ENCODE peak calls at places on chromosomes 11 and 22, in nine cellular contexts. One of them, this sample, is unnamed.

GRCh38 chr11:93370260-93370659 is 39.7 kb downstream of the DEUP1 start:
- DNase-seq in tibial artery: no peak
- DNase-seq in bronchial epithelial cell: peak
- DNase-seq in cardiac muscle cell: no peak
- DNase-seq in breast epithelium: no peak
- DNase-seq in CD8-positive, alpha-beta T cell: no peak
- DNase-seq in NT2/D1: no peak
- DNase-seq in HFF-Myc: no peak
- DNase-seq in A549: no peak
- DNase-seq in this sample: no peak

GRCh38 chr11:121964591-121964990 is 151.4 kb downstream of the BLID start:
- DNase-seq in CD8-positive, alpha-beta T cell: no peak
- DNase-seq in tibial artery: no peak
- DNase-seq in cardiac muscle cell: peak
- DNase-seq in bronchial epithelial cell: peak
- DNase-seq in NT2/D1: no peak
- DNase-seq in A549: peak
- DNase-seq in breast epithelium: no peak
- DNase-seq in HFF-Myc: peak
- DNase-seq in this sample: no peak

GRCh38 chr22:21102659-21103267 is 57.0 kb downstream of the LRRC74B start:
- DNase-seq in tibial artery: peak
- DNase-seq in bronchial epithelial cell: peak
- DNase-seq in A549: peak
- DNase-seq in CD8-positive, alpha-beta T cell: peak
- DNase-seq in breast epithelium: no peak
- DNase-seq in cardiac muscle cell: peak
- DNase-seq in NT2/D1: peak
- DNase-seq in HFF-Myc: no peak
- DNase-seq in this sample: no peak

GRCh38 chr22:45308624-45309421 is 911 bp upstream of the FAM118A start:
- DNase-seq in CD8-positive, alpha-beta T cell: peak
- DNase-seq in bronchial epithelial cell: no peak
- DNase-seq in A549: no peak
- DNase-seq in tibial artery: no peak
- DNase-seq in cardiac muscle cell: no peak
- DNase-seq in HFF-Myc: no peak
- DNase-seq in NT2/D1: no peak
- DNase-seq in breast epithelium: peak
- DNase-seq in this sample: no peak

GRCh38 chr11:67286621-67287333 is 2.3 kb upstream of the ANKRD13D start:
- DNase-seq in HFF-Myc: no peak
- DNase-seq in A549: no peak
- DNase-seq in NT2/D1: no peak
- DNase-seq in bronchial epithelial cell: no peak
- DNase-seq in cardiac muscle cell: no peak
- DNase-seq in breast epithelium: no peak
- DNase-seq in tibial artery: no peak
- DNase-seq in CD8-positive, alpha-beta T cell: peak
- DNase-seq in this sample: no peak

GRCh38 chr11:15707971-15708370 is 593.2 kb downstream of the INSC start:
- DNase-seq in tibial artery: peak
- DNase-seq in CD8-positive, alpha-beta T cell: no peak
- DNase-seq in breast epithelium: peak
- DNase-seq in HFF-Myc: no peak
- DNase-seq in cardiac muscle cell: peak
- DNase-seq in A549: peak
- DNase-seq in bronchial epithelial cell: peak
- DNase-seq in NT2/D1: no peak
- DNase-seq in this sample: peak

GRCh38 chr11:47924184-47924671 is 56.1 kb upstream of the PTPRJ start:
- DNase-seq in NT2/D1: no peak
- DNase-seq in A549: peak
- DNase-seq in CD8-positive, alpha-beta T cell: no peak
- DNase-seq in bronchial epithelial cell: peak
- DNase-seq in HFF-Myc: no peak
- DNase-seq in breast epithelium: no peak
- DNase-seq in tibial artery: no peak
- DNase-seq in cardiac muscle cell: peak
- DNase-seq in this sample: no peak

GRCh38 chr11:8017071-8017470 is 29.9 kb downstream of the EIF3F start:
- DNase-seq in cardiac muscle cell: no peak
- DNase-seq in bronchial epithelial cell: no peak
- DNase-seq in CD8-positive, alpha-beta T cell: no peak
- DNase-seq in HFF-Myc: no peak
- DNase-seq in NT2/D1: no peak
- DNase-seq in A549: no peak
- DNase-seq in tibial artery: no peak
- DNase-seq in breast epithelium: no peak
- DNase-seq in this sample: no peak

GRCh38 chr11:61756452-61757212 is 4.2 kb downstream of the MYRF start:
- DNase-seq in CD8-positive, alpha-beta T cell: peak
- DNase-seq in NT2/D1: no peak
- DNase-seq in tibial artery: no peak
- DNase-seq in HFF-Myc: no peak
- DNase-seq in breast epithelium: no peak
- DNase-seq in A549: peak
- DNase-seq in cardiac muscle cell: peak
- DNase-seq in bronchial epithelial cell: peak
- DNase-seq in this sample: no peak

GRCh38 chr11:17443926-17444690 is 32.5 kb downstream of the ABCC8 start:
- DNase-seq in HFF-Myc: no peak
- DNase-seq in tibial artery: no peak
- DNase-seq in breast epithelium: no peak
- DNase-seq in A549: no peak
- DNase-seq in bronchial epithelial cell: no peak
- DNase-seq in NT2/D1: no peak
- DNase-seq in cardiac muscle cell: no peak
- DNase-seq in CD8-positive, alpha-beta T cell: no peak
- DNase-seq in this sample: no peak

GRCh38 chr11:102306817-102307814 is 10.2 kb upstream of the BIRC3 start:
- DNase-seq in HFF-Myc: no peak
- DNase-seq in bronchial epithelial cell: peak
- DNase-seq in cardiac muscle cell: no peak
- DNase-seq in NT2/D1: no peak
- DNase-seq in CD8-positive, alpha-beta T cell: peak
- DNase-seq in tibial artery: no peak
- DNase-seq in breast epithelium: no peak
- DNase-seq in A549: peak
- DNase-seq in this sample: no peak

GRCh38 chr11:66188580-66188979 is 79.9 kb upstream of the RAB1B start:
- DNase-seq in tibial artery: no peak
- DNase-seq in cardiac muscle cell: peak
- DNase-seq in breast epithelium: no peak
- DNase-seq in NT2/D1: no peak
- DNase-seq in A549: no peak
- DNase-seq in bronchial epithelial cell: peak
- DNase-seq in CD8-positive, alpha-beta T cell: no peak
- DNase-seq in HFF-Myc: peak
- DNase-seq in this sample: peak

GRCh38 chr11:10497371-10498021 is 42.4 kb downstream of the AMPD3 start:
- DNase-seq in tibial artery: no peak
- DNase-seq in NT2/D1: no peak
- DNase-seq in breast epithelium: no peak
- DNase-seq in HFF-Myc: no peak
- DNase-seq in cardiac muscle cell: no peak
- DNase-seq in CD8-positive, alpha-beta T cell: no peak
- DNase-seq in A549: no peak
- DNase-seq in bronchial epithelial cell: no peak
- DNase-seq in this sample: no peak

GRCh38 chr22:46039531-46039930 is 62.6 kb upstream of the WNT7B start:
- DNase-seq in A549: no peak
- DNase-seq in cardiac muscle cell: no peak
- DNase-seq in CD8-positive, alpha-beta T cell: no peak
- DNase-seq in bronchial epithelial cell: no peak
- DNase-seq in tibial artery: no peak
- DNase-seq in breast epithelium: no peak
- DNase-seq in HFF-Myc: no peak
- DNase-seq in NT2/D1: no peak
- DNase-seq in this sample: no peak

GRCh38 chr22:36334081-36334831 is 53.5 kb downstream of the MYH9 start:
- DNase-seq in bronchial epithelial cell: no peak
- DNase-seq in cardiac muscle cell: no peak
- DNase-seq in NT2/D1: no peak
- DNase-seq in HFF-Myc: no peak
- DNase-seq in A549: peak
- DNase-seq in breast epithelium: no peak
- DNase-seq in CD8-positive, alpha-beta T cell: peak
- DNase-seq in tibial artery: no peak
- DNase-seq in this sample: no peak

GRCh38 chr11:132072044-132072879 is 701.8 kb downstream of the NTM start:
- DNase-seq in HFF-Myc: peak
- DNase-seq in CD8-positive, alpha-beta T cell: no peak
- DNase-seq in NT2/D1: peak
- DNase-seq in tibial artery: no peak
- DNase-seq in breast epithelium: no peak
- DNase-seq in A549: no peak
- DNase-seq in bronchial epithelial cell: peak
- DNase-seq in cardiac muscle cell: peak
- DNase-seq in this sample: peak

GRCh38 chr11:123195182-123196059 is at the start of gene CLMP:
- DNase-seq in A549: no peak
- DNase-seq in tibial artery: peak
- DNase-seq in cardiac muscle cell: peak
- DNase-seq in breast epithelium: peak
- DNase-seq in CD8-positive, alpha-beta T cell: no peak
- DNase-seq in bronchial epithelial cell: peak
- DNase-seq in NT2/D1: no peak
- DNase-seq in HFF-Myc: no peak
- DNase-seq in this sample: no peak

GRCh38 chr11:38345286-38345685 is 1747.2 kb upstream of the RAG2 start:
- DNase-seq in A549: no peak
- DNase-seq in HFF-Myc: no peak
- DNase-seq in CD8-positive, alpha-beta T cell: no peak
- DNase-seq in bronchial epithelial cell: peak
- DNase-seq in cardiac muscle cell: no peak
- DNase-seq in breast epithelium: no peak
- DNase-seq in tibial artery: no peak
- DNase-seq in NT2/D1: no peak
- DNase-seq in this sample: no peak

GRCh38 chr11:122170815-122171475 is 54.9 kb upstream of the BLID start:
- DNase-seq in A549: peak
- DNase-seq in CD8-positive, alpha-beta T cell: no peak
- DNase-seq in bronchial epithelial cell: peak
- DNase-seq in HFF-Myc: no peak
- DNase-seq in tibial artery: no peak
- DNase-seq in NT2/D1: no peak
- DNase-seq in breast epithelium: no peak
- DNase-seq in cardiac muscle cell: peak
- DNase-seq in this sample: no peak

GRCh38 chr11:85137597-85137996 is 489.5 kb downstream of the DLG2 start:
- DNase-seq in A549: no peak
- DNase-seq in HFF-Myc: no peak
- DNase-seq in tibial artery: no peak
- DNase-seq in NT2/D1: no peak
- DNase-seq in bronchial epithelial cell: no peak
- DNase-seq in cardiac muscle cell: no peak
- DNase-seq in breast epithelium: no peak
- DNase-seq in CD8-positive, alpha-beta T cell: no peak
- DNase-seq in this sample: no peak

GRCh38 chr11:135023499-135023898 is 611.5 kb upstream of the B3GAT1 start:
- DNase-seq in HFF-Myc: no peak
- DNase-seq in CD8-positive, alpha-beta T cell: no peak
- DNase-seq in tibial artery: no peak
- DNase-seq in breast epithelium: no peak
- DNase-seq in A549: no peak
- DNase-seq in NT2/D1: no peak
- DNase-seq in cardiac muscle cell: no peak
- DNase-seq in bronchial epithelial cell: no peak
- DNase-seq in this sample: no peak
- H3K4me3 ChIP-seq in HFF-Myc: no peak
- H3K4me3 ChIP-seq in CD8-positive, alpha-beta T cell: no peak
- H3K4me3 ChIP-seq in tibial artery: no peak
- H3K4me3 ChIP-seq in breast epithelium: no peak
- H3K4me3 ChIP-seq in A549: no peak
- H3K4me3 ChIP-seq in NT2/D1: no peak
- H3K4me3 ChIP-seq in cardiac muscle cell: no peak
- H3K4me3 ChIP-seq in bronchial epithelial cell: no peak
- H3K4me3 ChIP-seq in this sample: no peak

GRCh38 chr22:23013612-23014011 is 56.7 kb upstream of the GNAZ start:
- DNase-seq in CD8-positive, alpha-beta T cell: no peak
- DNase-seq in NT2/D1: no peak
- DNase-seq in HFF-Myc: no peak
- DNase-seq in bronchial epithelial cell: no peak
- DNase-seq in tibial artery: no peak
- DNase-seq in breast epithelium: no peak
- DNase-seq in A549: no peak
- DNase-seq in cardiac muscle cell: no peak
- DNase-seq in this sample: no peak
- H3K4me3 ChIP-seq in CD8-positive, alpha-beta T cell: no peak
- H3K4me3 ChIP-seq in NT2/D1: no peak
- H3K4me3 ChIP-seq in HFF-Myc: no peak
- H3K4me3 ChIP-seq in bronchial epithelial cell: no peak
- H3K4me3 ChIP-seq in tibial artery: no peak
- H3K4me3 ChIP-seq in breast epithelium: no peak
- H3K4me3 ChIP-seq in A549: no peak
- H3K4me3 ChIP-seq in cardiac muscle cell: no peak
- H3K4me3 ChIP-seq in this sample: no peak

GRCh38 chr22:29079218-29079901 is 6.5 kb downstream of the KREMEN1 start:
- DNase-seq in cardiac muscle cell: no peak
- DNase-seq in NT2/D1: no peak
- DNase-seq in bronchial epithelial cell: no peak
- DNase-seq in A549: no peak
- DNase-seq in HFF-Myc: peak
- DNase-seq in CD8-positive, alpha-beta T cell: no peak
- DNase-seq in tibial artery: no peak
- DNase-seq in breast epithelium: no peak
- DNase-seq in this sample: peak
- H3K4me3 ChIP-seq in cardiac muscle cell: no peak
- H3K4me3 ChIP-seq in NT2/D1: no peak
- H3K4me3 ChIP-seq in bronchial epithelial cell: no peak
- H3K4me3 ChIP-seq in A549: no peak
- H3K4me3 ChIP-seq in HFF-Myc: no peak
- H3K4me3 ChIP-seq in CD8-positive, alpha-beta T cell: no peak
- H3K4me3 ChIP-seq in tibial artery: no peak
- H3K4me3 ChIP-seq in breast epithelium: no peak
- H3K4me3 ChIP-seq in this sample: no peak

DNA sequence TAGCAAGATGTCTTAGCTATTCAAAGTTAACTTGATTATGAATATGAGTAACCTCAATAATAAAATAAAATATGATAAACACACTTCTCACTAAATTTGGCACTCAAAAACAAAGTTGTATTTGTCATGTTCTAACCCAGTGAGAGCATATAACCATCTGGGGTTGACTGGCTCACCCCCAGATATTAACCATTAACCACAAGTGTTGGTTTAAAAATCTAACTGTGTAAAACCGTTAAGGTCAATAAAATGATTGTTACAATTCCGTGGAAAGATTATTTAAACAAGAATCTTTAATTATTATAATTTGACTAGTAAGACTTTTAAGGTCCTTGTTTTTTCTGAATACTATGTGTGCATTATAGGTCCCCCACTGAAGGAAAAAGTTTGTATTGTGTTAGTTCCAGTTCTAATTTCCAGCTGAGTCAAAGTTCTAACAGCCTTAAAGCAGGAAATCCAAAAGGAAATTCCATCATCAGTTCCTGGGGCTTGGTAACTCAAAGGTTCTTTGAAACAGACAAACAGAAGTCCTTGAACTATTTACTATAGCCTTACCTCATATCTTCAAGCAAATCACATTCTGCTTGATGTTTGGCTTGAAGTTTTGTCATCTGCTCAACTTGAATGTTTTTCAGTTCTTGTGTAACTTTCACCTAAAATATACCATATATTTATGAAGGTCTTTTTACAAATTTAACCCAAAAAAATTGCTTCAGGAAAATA is 2.5 kb downstream of the FCHSD2 start:
- DNase-seq in breast epithelium: no peak
- DNase-seq in bronchial epithelial cell: peak
- DNase-seq in tibial artery: no peak
- DNase-seq in CD8-positive, alpha-beta T cell: no peak
- DNase-seq in HFF-Myc: no peak
- DNase-seq in A549: peak
- DNase-seq in cardiac muscle cell: peak
- DNase-seq in NT2/D1: no peak
- DNase-seq in this sample: no peak
- H3K4me3 ChIP-seq in breast epithelium: peak
- H3K4me3 ChIP-seq in bronchial epithelial cell: no peak
- H3K4me3 ChIP-seq in tibial artery: peak
- H3K4me3 ChIP-seq in CD8-positive, alpha-beta T cell: no peak
- H3K4me3 ChIP-seq in HFF-Myc: no peak
- H3K4me3 ChIP-seq in A549: peak
- H3K4me3 ChIP-seq in cardiac muscle cell: peak
- H3K4me3 ChIP-seq in NT2/D1: no peak
- H3K4me3 ChIP-seq in this sample: peak